ENCODE peak calls at places on chromosomes 4 and X, in seven cellular contexts. K is suprapubic skin, Y is A549, E is endothelial cell, I is fibroblast of mammary gland, W is H9, O is GM06990. F is an unnamed sample.

GRCh38 chr4:25313194-25313895 is 771 bp downstream of the ZCCHC4 start:
- DNase-seq in K (no peak), Y (no peak), E (no peak), I (no peak), W (no peak), O (no peak), F (peak)

GRCh38 chrX:131067216-131067615 is 9.1 kb downstream of the ARHGAP36 start:
- DNase-seq in K (no peak), Y (no peak), E (no peak), I (no peak), W (peak), O (no peak), F (no peak)

GRCh38 chr4:184983660-184984356 is 34.5 kb upstream of the HELT start:
- DNase-seq in K (no peak), Y (peak), E (peak), I (peak), W (peak), O (peak), F (peak)

GRCh38 chr4:37988670-37989069 is 28.5 kb downstream of the PTTG2 start:
- DNase-seq in K (no peak), Y (no peak), E (no peak), I (no peak), W (no peak), O (no peak), F (no peak)

GRCh38 chrX:53441531-53442321 is 7.6 kb upstream of the HSD17B10 start:
- DNase-seq in K (peak), Y (peak), E (peak), I (peak), W (peak), O (peak), F (peak)

GRCh38 chr4:105966046-105966445 is 70.8 kb downstream of the NPNT start:
- DNase-seq in K (no peak), Y (no peak), E (no peak), I (peak), W (no peak), O (no peak), F (no peak)

GRCh38 chrX:153761863-153762262 is 2.2 kb upstream of the PLXNB3 start:
- DNase-seq in K (no peak), Y (no peak), E (no peak), I (no peak), W (no peak), O (no peak), F (no peak)

GRCh38 chr4:21827575-21827974 is 121.0 kb downstream of the KCNIP4 start:
- DNase-seq in K (no peak), Y (no peak), E (no peak), I (peak), W (no peak), O (no peak), F (no peak)

GRCh38 chr4:124437853-124438495 is 274.6 kb downstream of the ANKRD50 start:
- DNase-seq in K (no peak), Y (no peak), E (no peak), I (no peak), W (no peak), O (no peak), F (no peak)

GRCh38 chrX:118226060-118226428 is 109.4 kb upstream of the KLHL13 start:
- DNase-seq in K (no peak), Y (peak), E (no peak), I (peak), W (no peak), O (peak), F (no peak)

GRCh38 chrX:112643721-112644120 is 36.0 kb downstream of the LHFPL1 start:
- DNase-seq in K (no peak), Y (no peak), E (no peak), I (no peak), W (no peak), O (peak), F (no peak)

GRCh38 chr4:188841523-188841922 is 702.3 kb downstream of the TRIML1 start:
- DNase-seq in K (no peak), Y (no peak), E (no peak), I (no peak), W (no peak), O (no peak), F (no peak)

GRCh38 chr4:168550071-168550766 is 53.4 kb downstream of the PALLD start:
- DNase-seq in K (no peak), Y (no peak), E (no peak), I (peak), W (no peak), O (no peak), F (no peak)

GRCh38 chrX:154360155-154360713 is 14.2 kb downstream of the FLNA start:
- DNase-seq in K (no peak), Y (no peak), E (no peak), I (no peak), W (no peak), O (no peak), F (no peak)

GRCh38 chrX:135411893-135412292 is 9.9 kb upstream of the SMIM10L2A start:
- DNase-seq in K (no peak), Y (no peak), E (no peak), I (peak), W (no peak), O (no peak), F (no peak)

GRCh38 chr4:142475663-142476062 is 370.4 kb downstream of the INPP4B start:
- DNase-seq in K (no peak), Y (no peak), E (no peak), I (no peak), W (no peak), O (no peak), F (no peak)

GRCh38 chr4:126306152-126306869 is 991.6 kb downstream of the FAT4 start:
- DNase-seq in K (no peak), Y (no peak), E (no peak), I (peak), W (no peak), O (no peak), F (no peak)

GRCh38 chrX:125398959-125399440 is 79.3 kb downstream of the TEX13C start:
- DNase-seq in K (no peak), Y (no peak), E (no peak), I (no peak), W (no peak), O (no peak), F (no peak)

GRCh38 chr4:10074767-10075105 is 41.9 kb downstream of the WDR1 start:
- DNase-seq in K (no peak), Y (peak), E (no peak), I (peak), W (no peak), O (no peak), F (peak)

GRCh38 chr4:143083811-143084472 is 100.8 kb upstream of the USP38 start:
- DNase-seq in K (no peak), Y (no peak), E (no peak), I (no peak), W (no peak), O (no peak), F (no peak)

GRCh38 chr4:155085843-155086530 is 122.4 kb upstream of the NPY2R start:
- DNase-seq in K (no peak), Y (no peak), E (no peak), I (peak), W (no peak), O (no peak), F (no peak)

GRCh38 chr4:114563536-114564315 is 34.9 kb upstream of the UGT8 start:
- DNase-seq in K (no peak), Y (no peak), E (no peak), I (no peak), W (no peak), O (no peak), F (no peak)

GRCh38 chr4:17599826-17600225 is 14.6 kb upstream of the MED28 start:
- DNase-seq in K (no peak), Y (no peak), E (no peak), I (peak), W (no peak), O (no peak), F (no peak)

GRCh38 chr4:17595471-17596005 is 18.5 kb downstream of the LAP3 start:
- DNase-seq in K (no peak), Y (no peak), E (no peak), I (no peak), W (no peak), O (peak), F (no peak)

DNA sequence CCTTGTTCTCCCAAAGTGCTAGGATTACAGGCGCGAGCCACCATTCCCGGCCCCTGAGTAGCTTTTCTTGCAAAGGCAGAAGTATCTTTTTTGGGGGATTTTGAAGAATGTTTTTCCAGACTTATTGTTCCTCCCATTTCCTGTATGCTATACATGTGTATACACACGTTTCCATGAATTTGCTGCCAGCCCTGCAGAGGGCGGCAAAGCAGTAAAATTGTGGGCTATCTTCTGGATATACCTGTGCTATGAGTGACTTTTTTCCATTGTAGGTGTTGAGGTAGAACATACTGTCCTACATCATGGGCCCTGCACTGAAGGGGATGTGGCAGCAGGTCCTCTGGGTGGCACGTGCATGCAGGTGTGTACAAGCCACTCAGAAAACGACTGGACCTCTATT is 16.9 kb upstream of the MED28 start:
- DNase-seq in K (no peak), Y (no peak), E (peak), I (peak), W (no peak), O (no peak), F (no peak)
- TF ChIP-seq CTCF in K (no peak), Y (peak), E (peak), I (peak), W (peak), O (peak), F (no peak)

DNA sequence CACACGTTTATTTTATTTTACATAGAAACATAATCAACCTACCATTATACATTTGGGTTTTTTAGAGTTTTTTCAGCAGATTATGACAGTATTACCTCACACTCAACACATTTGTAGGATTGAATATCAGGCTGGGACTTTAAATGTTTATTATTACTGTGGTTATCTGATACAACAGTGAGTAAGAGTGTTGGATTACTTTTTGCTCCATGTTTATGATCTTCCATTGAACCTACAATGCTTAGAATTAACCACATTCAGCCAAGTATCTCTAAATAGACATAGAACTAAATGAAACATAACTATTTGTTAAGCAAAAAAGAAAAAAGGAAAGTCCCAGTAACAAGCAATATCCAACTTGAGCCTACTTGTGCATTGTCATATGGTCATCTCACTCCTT is 607.4 kb upstream of the PITX2 start:
- DNase-seq in K (no peak), Y (no peak), E (no peak), I (peak), W (no peak), O (no peak), F (no peak)
- TF ChIP-seq CTCF in K (no peak), Y (no peak), E (no peak), I (no peak), W (no peak), O (no peak), F (no peak)

GRCh38 chr4:145936142-145937020 is 2.2 kb downstream of the ZNF827 start:
- DNase-seq in K (peak), Y (no peak), E (peak), I (peak), W (peak), O (peak), F (peak)
- TF ChIP-seq CTCF in K (no peak), Y (no peak), E (peak), I (peak), W (peak), O (peak), F (peak)

GRCh38 chrX:17697191-17697590 is 40.1 kb upstream of the SCML1 start:
- DNase-seq in K (no peak), Y (no peak), E (no peak), I (peak), W (no peak), O (no peak), F (no peak)
- TF ChIP-seq CTCF in K (no peak), Y (no peak), E (no peak), I (no peak), W (peak), O (no peak), F (no peak)

GRCh38 chrX:17065100-17065499 is 118.6 kb downstream of the REPS2 start:
- DNase-seq in K (no peak), Y (no peak), E (no peak), I (no peak), W (no peak), O (no peak), F (no peak)
- TF ChIP-seq CTCF in K (no peak), Y (no peak), E (no peak), I (peak), W (no peak), O (no peak), F (no peak)

GRCh38 chr4:69829678-69830077 is 30.3 kb downstream of the SULT1E1 start:
- DNase-seq in K (no peak), Y (no peak), E (no peak), I (no peak), W (no peak), O (no peak), F (no peak)
- TF ChIP-seq CTCF in K (no peak), Y (no peak), E (no peak), I (no peak), W (no peak), O (no peak), F (no peak)

GRCh38 chrX:96770315-96770714 is 85.7 kb downstream of the DIAPH2 start:
- DNase-seq in K (no peak), Y (peak), E (no peak), I (peak), W (no peak), O (no peak), F (no peak)

GRCh38 chrX:96771500-96771899 is 86.9 kb downstream of the DIAPH2 start:
- DNase-seq in K (no peak), Y (no peak), E (no peak), I (no peak), W (no peak), O (no peak), F (no peak)

GRCh38 chrX:96776966-96777365 is 92.3 kb downstream of the DIAPH2 start:
- DNase-seq in K (no peak), Y (no peak), E (no peak), I (peak), W (no peak), O (no peak), F (no peak)

DNA sequence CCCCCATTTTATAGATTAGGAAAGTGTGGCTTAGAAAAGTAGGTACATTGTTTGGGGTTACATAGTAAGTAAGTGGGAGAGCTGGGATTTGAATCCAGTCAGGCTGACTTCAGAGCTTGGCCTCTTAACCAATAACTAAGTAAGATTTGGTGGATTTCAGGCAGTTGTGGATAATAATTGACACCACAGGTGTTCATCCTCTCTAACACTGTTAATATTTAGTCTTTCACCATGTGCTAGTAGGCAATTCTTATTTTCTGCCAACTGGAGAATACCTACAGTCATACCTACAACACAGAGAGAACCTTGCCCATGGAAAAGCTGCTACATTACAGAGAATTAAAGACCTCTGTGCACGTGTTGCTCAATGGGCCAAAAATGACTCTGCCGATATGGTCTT is 89.5 kb downstream of the DIAPH2 start:
- DNase-seq in K (no peak), Y (no peak), E (no peak), I (no peak), W (no peak), O (no peak), F (no peak)
- TF ChIP-seq CTCF in K (no peak), Y (no peak), E (no peak), I (no peak), W (no peak), O (no peak), F (no peak)